ENCODE peak calls at places on chromosomes 1 and 21, in six cellular contexts. X is IMR-90, T is neuronal stem cell, S is mesenchymal stem cell, Q is trophoblast cell, M is H1. Y is an unnamed sample.

GRCh38 chr1:41629571-41629970 is 145.1 kb upstream of the EDN2 start:
- DNase-seq in S (peak), Q (no peak), X (peak), M (no peak), T (no peak), Y (no peak)

GRCh38 chr21:45768741-45769049 is 125.2 kb downstream of the PCBP3 start:
- DNase-seq in T (no peak), X (no peak), S (no peak), M (no peak), Q (no peak), Y (no peak)

GRCh38 chr21:37273911-37274690 is 7.0 kb upstream of the VPS26C start:
- DNase-seq in T (no peak), X (no peak), Q (no peak), M (no peak), S (no peak), Y (no peak)

GRCh38 chr1:199495432-199495831 is 532.1 kb upstream of the NR5A2 start:
- DNase-seq in X (no peak), T (no peak), Q (no peak), S (no peak), M (no peak), Y (no peak)

GRCh38 chr1:89953072-89953626 is 41.8 kb upstream of the ZNF326 start:
- DNase-seq in T (no peak), Q (peak), X (peak), S (peak), M (peak), Y (peak)

GRCh38 chr1:154193821-154194220 is 1.9 kb upstream of the TPM3 start:
- DNase-seq in Q (no peak), S (no peak), M (no peak), T (no peak), X (no peak), Y (no peak)

GRCh38 chr1:94209425-94209824 is 28.0 kb downstream of the ARHGAP29 start:
- DNase-seq in X (peak), M (no peak), Q (no peak), T (no peak), S (no peak), Y (no peak)

GRCh38 chr1:88890790-88891317 is 513 bp downstream of the GTF2B start:
- DNase-seq in M (no peak), Q (no peak), X (peak), S (peak), T (peak), Y (peak)

GRCh38 chr1:245788269-245788668 is 633.5 kb downstream of the KIF26B start:
- DNase-seq in M (no peak), T (no peak), S (peak), Q (peak), X (peak), Y (no peak)

GRCh38 chr1:230270940-230271325 is 155.2 kb downstream of the PGBD5 start:
- DNase-seq in M (no peak), Q (no peak), S (peak), T (no peak), X (no peak), Y (no peak)

GRCh38 chr1:25246600-25247023 is 642 bp downstream of the RSRP1 start:
- DNase-seq in T (no peak), Q (no peak), S (peak), M (peak), X (no peak), Y (no peak)

GRCh38 chr1:112712701-112713128 is 2.4 kb downstream of the PPM1J start:
- DNase-seq in Q (no peak), X (no peak), S (no peak), T (no peak), M (no peak), Y (peak)
- H4K91ac ChIP-seq in Q (no peak), X (no peak), S (no peak), T (no peak), M (no peak), Y (no peak)

GRCh38 chr1:15952317-15953258 is 23.3 kb downstream of the ZBTB17 start:
- DNase-seq in S (peak), X (peak), M (no peak), T (no peak), Q (no peak), Y (no peak)

GRCh38 chr1:15953791-15954201 is 22.1 kb downstream of the ZBTB17 start:
- DNase-seq in X (no peak), T (no peak), Q (no peak), S (peak), M (no peak), Y (no peak)

GRCh38 chr1:15954316-15954715 is 21.6 kb downstream of the ZBTB17 start:
- DNase-seq in Q (peak), S (no peak), X (no peak), T (no peak), M (no peak), Y (no peak)

GRCh38 chr1:15951341-15952153 is 24.4 kb downstream of the ZBTB17 start:
- DNase-seq in T (no peak), S (peak), Q (no peak), X (no peak), M (peak), Y (no peak)

DNA sequence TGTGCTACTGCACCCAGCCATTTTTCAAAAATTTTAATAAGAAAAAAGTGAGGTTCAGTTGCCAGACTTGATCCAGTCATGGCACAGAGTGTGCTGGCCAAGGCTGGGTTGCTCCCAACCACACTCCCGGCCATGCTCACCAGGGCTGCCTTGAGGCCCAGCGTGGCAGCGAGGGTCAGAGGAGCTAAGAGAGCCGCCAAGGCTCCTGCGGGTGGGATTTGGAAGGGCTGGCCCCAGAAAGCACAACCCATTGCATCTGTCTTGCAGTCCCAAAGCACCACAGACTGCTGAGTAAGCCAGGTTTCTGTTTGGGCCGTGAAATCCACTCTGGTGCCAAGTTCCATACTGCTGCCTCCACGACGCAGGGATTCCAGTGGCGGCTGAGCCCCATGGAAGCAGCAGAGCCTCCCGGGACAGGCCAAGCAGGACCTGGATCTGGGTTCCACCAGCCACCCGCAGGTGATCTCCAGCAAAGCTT is 22.6 kb downstream of the ZBTB17 start:
- DNase-seq in M (no peak), S (peak), X (peak), Q (no peak), T (no peak), Y (no peak)
- H3K27ac ChIP-seq in M (no peak), S (peak), X (peak), Q (no peak), T (no peak), Y (no peak)

GRCh38 chr1:58927722-58928085 is 143.9 kb upstream of the JUN start:
- DNase-seq in T (no peak), M (no peak), Q (no peak), S (no peak), X (no peak), Y (no peak)

GRCh38 chr1:58928514-58928913 is 144.7 kb upstream of the JUN start:
- DNase-seq in Q (no peak), T (no peak), M (peak), X (no peak), S (no peak), Y (no peak)

GRCh38 chr1:58926177-58926576 is 142.3 kb upstream of the JUN start:
- DNase-seq in T (no peak), X (no peak), M (no peak), Q (no peak), S (no peak), Y (no peak)

GRCh38 chr1:58925247-58925646 is 141.4 kb upstream of the JUN start:
- DNase-seq in X (no peak), S (no peak), M (no peak), Q (no peak), T (no peak), Y (no peak)

GRCh38 chr1:58927026-58927721 is 143.3 kb upstream of the JUN start:
- DNase-seq in T (no peak), M (peak), X (peak), S (peak), Q (no peak), Y (no peak)
- H4K91ac ChIP-seq in T (no peak), M (no peak), X (no peak), S (peak), Q (peak), Y (no peak)

GRCh38 chr21:26405071-26405470 is 168.0 kb downstream of the CYYR1 start:
- DNase-seq in Q (peak), T (no peak), X (peak), M (no peak), S (peak), Y (no peak)

GRCh38 chr21:26409735-26410134 is 163.4 kb downstream of the CYYR1 start:
- DNase-seq in S (no peak), M (no peak), X (no peak), T (no peak), Q (no peak), Y (no peak)

GRCh38 chr21:26404288-26404687 is 168.8 kb downstream of the CYYR1 start:
- DNase-seq in Q (no peak), T (no peak), X (no peak), S (no peak), M (no peak), Y (no peak)

DNA sequence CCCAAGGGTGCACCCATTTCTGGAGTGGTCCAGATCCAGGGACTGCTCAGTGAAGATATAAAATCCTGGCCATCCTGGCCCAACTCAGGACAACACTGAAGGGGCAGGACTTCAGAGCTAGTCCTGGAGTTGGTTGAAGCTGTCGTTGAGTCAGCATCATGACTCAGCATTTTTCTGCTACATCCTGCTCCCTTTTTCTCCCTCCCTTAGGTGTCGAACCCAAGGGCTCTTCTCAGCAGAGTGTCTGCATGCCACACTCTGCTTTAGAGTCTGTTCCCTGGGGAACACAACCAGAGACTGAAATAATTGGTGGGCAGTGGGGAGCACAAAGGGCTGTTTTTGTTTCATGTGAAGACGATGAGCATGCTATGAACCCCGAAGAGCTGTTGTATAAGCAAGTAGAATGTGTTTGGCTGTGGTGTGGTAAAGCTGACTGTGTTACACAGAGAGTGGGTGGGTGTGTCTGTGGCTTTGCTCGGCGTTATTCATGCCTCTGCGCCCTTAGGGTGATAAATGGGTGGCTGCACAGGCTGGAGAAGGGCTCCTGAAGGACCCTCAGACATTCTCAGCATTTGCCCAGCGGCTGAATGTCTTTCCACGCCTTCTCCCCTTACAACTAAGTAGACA is 167.2 kb downstream of the CYYR1 start:
- DNase-seq in X (peak), T (no peak), Q (peak), S (peak), M (no peak), Y (peak)
- H3K27ac ChIP-seq in X (no peak), T (no peak), Q (peak), S (peak), M (no peak), Y (no peak)

GRCh38 chr1:6485937-6486250 is 5.6 kb downstream of the PLEKHG5 start:
- DNase-seq in Q (no peak), M (no peak), T (no peak), X (no peak), S (peak), Y (no peak)

GRCh38 chr1:6486433-6487011 is 4.9 kb downstream of the PLEKHG5 start:
- DNase-seq in S (peak), M (peak), Q (peak), X (peak), T (peak), Y (peak)

GRCh38 chr1:6483761-6484117 is 7.7 kb downstream of the PLEKHG5 start:
- DNase-seq in X (no peak), T (no peak), S (no peak), Q (no peak), M (no peak), Y (no peak)

GRCh38 chr1:6484826-6485139 is 6.7 kb downstream of the PLEKHG5 start:
- DNase-seq in X (no peak), S (no peak), Q (no peak), M (no peak), T (no peak), Y (no peak)

GRCh38 chr1:6485140-6485936 is 6.1 kb downstream of the PLEKHG5 start:
- DNase-seq in M (peak), T (no peak), X (no peak), S (no peak), Q (no peak), Y (no peak)
- H4K91ac ChIP-seq in M (peak), T (peak), X (no peak), S (peak), Q (peak), Y (no peak)

GRCh38 chr1:203915811-203916210 is 54.4 kb downstream of the SNRPE start:
- DNase-seq in X (peak), Q (no peak), M (no peak), S (peak), T (no peak), Y (no peak)
- H3K27ac ChIP-seq in X (peak), Q (no peak), M (no peak), S (no peak), T (no peak), Y (no peak)

Y was measured in H9.